ENCODE peak calls at places on chromosomes 11 and 22, in four cellular contexts. One of them, this sample, is unnamed.

GRCh38 chr11:7651700-7652099 is 21.6 kb downstream of the CYB5R2 start:
- DNase-seq in GM23338: no peak
- DNase-seq in stimulated activated CD4-positive, alpha-beta T cell treated with anti-CD3 and anti-CD28 coated beads, Interleukin-4, amount 100 ng/mL, for 48 hours: no peak
- DNase-seq in NCI-H2171 treated with DMSO at 0.1 percent for 48 hours: no peak
- DNase-seq in this sample: no peak

GRCh38 chr11:94708642-94709041 is 59.5 kb upstream of the AMOTL1 start:
- DNase-seq in GM23338: no peak
- DNase-seq in stimulated activated CD4-positive, alpha-beta T cell treated with anti-CD3 and anti-CD28 coated beads, Interleukin-4, amount 100 ng/mL, for 48 hours: no peak
- DNase-seq in NCI-H2171 treated with DMSO at 0.1 percent for 48 hours: no peak
- DNase-seq in this sample: no peak

GRCh38 chr22:45966320-45966891 is 10.6 kb downstream of the WNT7B start:
- DNase-seq in GM23338: no peak
- DNase-seq in NCI-H2171 treated with DMSO at 0.1 percent for 48 hours: peak; percentile 77
- DNase-seq in stimulated activated CD4-positive, alpha-beta T cell treated with anti-CD3 and anti-CD28 coated beads, Interleukin-4, amount 100 ng/mL, for 48 hours: no peak
- DNase-seq in this sample: no peak

GRCh38 chr11:69380921-69381581 is 87.1 kb downstream of the MYEOV start:
- DNase-seq in GM23338: no peak
- DNase-seq in stimulated activated CD4-positive, alpha-beta T cell treated with anti-CD3 and anti-CD28 coated beads, Interleukin-4, amount 100 ng/mL, for 48 hours: no peak
- DNase-seq in NCI-H2171 treated with DMSO at 0.1 percent for 48 hours: no peak
- DNase-seq in this sample: no peak

GRCh38 chr11:77080643-77081210 is 14.0 kb downstream of the CAPN5 start:
- DNase-seq in GM23338: no peak
- DNase-seq in stimulated activated CD4-positive, alpha-beta T cell treated with anti-CD3 and anti-CD28 coated beads, Interleukin-4, amount 100 ng/mL, for 48 hours: no peak
- DNase-seq in NCI-H2171 treated with DMSO at 0.1 percent for 48 hours: no peak
- DNase-seq in this sample: no peak

GRCh38 chr22:44196731-44197131 is 16.0 kb downstream of the PARVG start:
- DNase-seq in NCI-H2171 treated with DMSO at 0.1 percent for 48 hours: no peak
- DNase-seq in stimulated activated CD4-positive, alpha-beta T cell treated with anti-CD3 and anti-CD28 coated beads, Interleukin-4, amount 100 ng/mL, for 48 hours: no peak
- DNase-seq in GM23338: no peak
- DNase-seq in this sample: no peak

GRCh38 chr22:26702906-26703830 is 45.8 kb downstream of the MIAT start:
- DNase-seq in NCI-H2171 treated with DMSO at 0.1 percent for 48 hours: no peak
- DNase-seq in GM23338: no peak
- DNase-seq in stimulated activated CD4-positive, alpha-beta T cell treated with anti-CD3 and anti-CD28 coated beads, Interleukin-4, amount 100 ng/mL, for 48 hours: no peak
- DNase-seq in this sample: no peak

GRCh38 chr11:12258451-12258850 is 118.9 kb upstream of the PARVA start:
- DNase-seq in stimulated activated CD4-positive, alpha-beta T cell treated with anti-CD3 and anti-CD28 coated beads, Interleukin-4, amount 100 ng/mL, for 48 hours: no peak
- DNase-seq in GM23338: no peak
- DNase-seq in NCI-H2171 treated with DMSO at 0.1 percent for 48 hours: no peak
- DNase-seq in this sample: no peak

GRCh38 chr22:31970490-31971444 is 26.4 kb downstream of the YWHAH start:
- DNase-seq in NCI-H2171 treated with DMSO at 0.1 percent for 48 hours: peak; percentile 85
- DNase-seq in stimulated activated CD4-positive, alpha-beta T cell treated with anti-CD3 and anti-CD28 coated beads, Interleukin-4, amount 100 ng/mL, for 48 hours: peak; percentile 90
- DNase-seq in GM23338: peak; percentile 86
- DNase-seq in this sample: peak; percentile 76

GRCh38 chr11:66412110-66412509 is 8.7 kb upstream of the NPAS4 start:
- DNase-seq in stimulated activated CD4-positive, alpha-beta T cell treated with anti-CD3 and anti-CD28 coated beads, Interleukin-4, amount 100 ng/mL, for 48 hours: no peak
- DNase-seq in NCI-H2171 treated with DMSO at 0.1 percent for 48 hours: no peak
- DNase-seq in GM23338: no peak
- DNase-seq in this sample: no peak

GRCh38 chr11:100908746-100909145 is 220.9 kb downstream of the PGR start:
- DNase-seq in NCI-H2171 treated with DMSO at 0.1 percent for 48 hours: no peak
- DNase-seq in stimulated activated CD4-positive, alpha-beta T cell treated with anti-CD3 and anti-CD28 coated beads, Interleukin-4, amount 100 ng/mL, for 48 hours: no peak
- DNase-seq in GM23338: no peak
- DNase-seq in this sample: no peak

GRCh38 chr22:49977578-49977977 is 17.0 kb downstream of the PIM3 start:
- DNase-seq in GM23338: no peak
- DNase-seq in stimulated activated CD4-positive, alpha-beta T cell treated with anti-CD3 and anti-CD28 coated beads, Interleukin-4, amount 100 ng/mL, for 48 hours: no peak
- DNase-seq in NCI-H2171 treated with DMSO at 0.1 percent for 48 hours: no peak
- DNase-seq in this sample: no peak

GRCh38 chr11:70210051-70210501 is 7.0 kb downstream of the FADD start:
- DNase-seq in GM23338: no peak
- DNase-seq in NCI-H2171 treated with DMSO at 0.1 percent for 48 hours: no peak
- DNase-seq in stimulated activated CD4-positive, alpha-beta T cell treated with anti-CD3 and anti-CD28 coated beads, Interleukin-4, amount 100 ng/mL, for 48 hours: no peak
- DNase-seq in this sample: no peak

GRCh38 chr11:93700830-93701229 is 39.3 kb downstream of the CEP295 start:
- DNase-seq in GM23338: no peak
- DNase-seq in stimulated activated CD4-positive, alpha-beta T cell treated with anti-CD3 and anti-CD28 coated beads, Interleukin-4, amount 100 ng/mL, for 48 hours: no peak
- DNase-seq in NCI-H2171 treated with DMSO at 0.1 percent for 48 hours: no peak
- DNase-seq in this sample: no peak

GRCh38 chr11:69950120-69950519 is 128.0 kb upstream of the ANO1 start:
- DNase-seq in stimulated activated CD4-positive, alpha-beta T cell treated with anti-CD3 and anti-CD28 coated beads, Interleukin-4, amount 100 ng/mL, for 48 hours: peak; percentile 25
- DNase-seq in GM23338: peak; percentile 88
- DNase-seq in NCI-H2171 treated with DMSO at 0.1 percent for 48 hours: peak; percentile 6
- DNase-seq in this sample: no peak

GRCh38 chr22:23361676-23362075 is 181.4 kb downstream of the BCR start:
- DNase-seq in GM23338: no peak
- DNase-seq in stimulated activated CD4-positive, alpha-beta T cell treated with anti-CD3 and anti-CD28 coated beads, Interleukin-4, amount 100 ng/mL, for 48 hours: no peak
- DNase-seq in NCI-H2171 treated with DMSO at 0.1 percent for 48 hours: no peak
- DNase-seq in this sample: no peak

GRCh38 chr11:133007020-133007584 is 525.2 kb downstream of the OPCML start:
- DNase-seq in NCI-H2171 treated with DMSO at 0.1 percent for 48 hours: no peak
- DNase-seq in GM23338: no peak
- DNase-seq in stimulated activated CD4-positive, alpha-beta T cell treated with anti-CD3 and anti-CD28 coated beads, Interleukin-4, amount 100 ng/mL, for 48 hours: no peak
- DNase-seq in this sample: no peak

GRCh38 chr11:34755671-34756070 is 134.8 kb downstream of the EHF start:
- DNase-seq in stimulated activated CD4-positive, alpha-beta T cell treated with anti-CD3 and anti-CD28 coated beads, Interleukin-4, amount 100 ng/mL, for 48 hours: no peak
- DNase-seq in NCI-H2171 treated with DMSO at 0.1 percent for 48 hours: no peak
- DNase-seq in GM23338: no peak
- DNase-seq in this sample: no peak

GRCh38 chr11:107704432-107704831 is 7.4 kb downstream of the SLN start:
- DNase-seq in stimulated activated CD4-positive, alpha-beta T cell treated with anti-CD3 and anti-CD28 coated beads, Interleukin-4, amount 100 ng/mL, for 48 hours: no peak
- DNase-seq in NCI-H2171 treated with DMSO at 0.1 percent for 48 hours: no peak
- DNase-seq in GM23338: no peak
- DNase-seq in this sample: no peak

GRCh38 chr22:46077669-46078099 is 72.6 kb upstream of the PPARA start:
- DNase-seq in NCI-H2171 treated with DMSO at 0.1 percent for 48 hours: no peak
- DNase-seq in stimulated activated CD4-positive, alpha-beta T cell treated with anti-CD3 and anti-CD28 coated beads, Interleukin-4, amount 100 ng/mL, for 48 hours: no peak
- DNase-seq in GM23338: no peak
- DNase-seq in this sample: no peak

This sample was measured in GM18507.